ENCODE peak calls at places on chromosomes 16 and 17, in five cellular contexts. Z is NCI-H2171 treated with DMSO at 0.1 percent for 48 hours, S is fibroblast of lung, B is RCC 7860, M is natural killer cell. U is an unnamed sample.
A peak's percentile ranks its signal among the peaks of the same experiment; 100 is the strongest.

GRCh38 chr16:4323071-4323844 is 7.4 kb downstream of the GLIS2 start:
- DNase-seq in Z (no peak), S (no peak), B (no peak), M (no peak), U (no peak)

GRCh38 chr16:72621651-72622050 is 426.3 kb downstream of the ZFHX3 start:
- DNase-seq in Z (no peak), S (peak; percentile 35), B (no peak), M (no peak), U (no peak)

GRCh38 chr17:36616391-36617029 is 15.1 kb downstream of the MRM1 start:
- DNase-seq in Z (no peak), S (no peak), B (peak; percentile 23), M (no peak), U (no peak)

GRCh38 chr17:14845562-14846335 is 419.4 kb downstream of the PMP22 start:
- DNase-seq in Z (no peak), S (no peak), B (no peak), M (no peak), U (no peak)

GRCh38 chr17:29019475-29020181 is 13.8 kb upstream of the SEZ6 start:
- DNase-seq in Z (no peak), S (no peak), B (no peak), M (no peak), U (no peak)

GRCh38 chr16:52741386-52741785 is 194.4 kb upstream of the TOX3 start:
- DNase-seq in Z (no peak), S (no peak), B (no peak), M (no peak), U (no peak)

GRCh38 chr17:74524751-74525725 is 6.2 kb downstream of the CD300LB start:
- DNase-seq in Z (no peak), S (no peak), B (no peak), M (no peak), U (no peak)

GRCh38 chr17:6485646-6486412 is 41.6 kb downstream of the PIMREG start:
- DNase-seq in Z (no peak), S (no peak), B (no peak), M (no peak), U (no peak)

GRCh38 chr16:53817117-53817516 is 113.2 kb downstream of the FTO start:
- DNase-seq in Z (no peak), S (peak; percentile 95), B (peak; percentile 81), M (no peak), U (peak; percentile 64)

GRCh38 chr16:11639925-11640899 is 28.0 kb upstream of the SNN start:
- DNase-seq in Z (peak; percentile 99), S (peak; percentile 100), B (peak; percentile 94), M (peak; percentile 28), U (peak; percentile 18)

GRCh38 chr16:28140788-28141618 is 70.8 kb downstream of the XPO6 start:
- DNase-seq in Z (no peak), S (no peak), B (no peak), M (peak; percentile 67), U (no peak)

GRCh38 chr17:21125862-21126261 is 902 bp upstream of the DHRS7B start:
- DNase-seq in Z (no peak), S (no peak), B (no peak), M (no peak), U (peak; percentile 18)

GRCh38 chr16:66250686-66251405 is 115.6 kb upstream of the CDH5 start:
- DNase-seq in Z (no peak), S (peak; percentile 82), B (no peak), M (no peak), U (no peak)

GRCh38 chr17:28574536-28574935 is 2.2 kb downstream of the ALDOC start:
- DNase-seq in Z (no peak), S (no peak), B (no peak), M (no peak), U (no peak)

GRCh38 chr16:2468142-2468724 is 2.9 kb upstream of the NTN3 start:
- DNase-seq in Z (peak; percentile 95), S (no peak), B (no peak), M (no peak), U (peak; percentile 14)

GRCh38 chr16:30721606-30722005 is 22.6 kb downstream of the SRCAP start:
- DNase-seq in Z (peak; percentile 24), S (no peak), B (no peak), M (no peak), U (no peak)

GRCh38 chr16:29858149-29858899 is 4.7 kb downstream of the CDIPT start:
- DNase-seq in Z (no peak), S (no peak), B (no peak), M (no peak), U (no peak)

GRCh38 chr16:65312071-65312470 is 190.2 kb upstream of the CDH11 start:
- DNase-seq in Z (no peak), S (peak; percentile 18), B (no peak), M (no peak), U (peak; percentile 29)

GRCh38 chr17:10019941-10020403 is 114.9 kb upstream of the RCVRN start:
- DNase-seq in Z (no peak), S (no peak), B (no peak), M (no peak), U (no peak)